ENCODE peak calls at places on chromosome 11, in four cellular contexts. F, J, Z and Q are unnamed samples.

GRCh38 chr11:128544625-128545024 is 42.7 kb downstream of the ETS1 start:
- DNase-seq in F (peak), J (no peak), Z (no peak), Q (no peak)

GRCh38 chr11:64292458-64293254 is 1.6 kb downstream of the KCNK4 start:
- DNase-seq in J (no peak), Z (no peak), F (no peak), Q (no peak)

GRCh38 chr11:12180257-12181205 is 70.1 kb downstream of the MICAL2 start:
- DNase-seq in J (no peak), F (no peak), Z (no peak), Q (no peak)

GRCh38 chr11:1453611-1454386 is 32.8 kb downstream of the MOB2 start:
- DNase-seq in J (peak), F (peak), Z (peak), Q (peak)

GRCh38 chr11:34105957-34106504 is 602 bp downstream of the NAT10 start:
- DNase-seq in F (no peak), J (no peak), Z (no peak), Q (no peak)

GRCh38 chr11:125941241-125941605 is 4.6 kb upstream of the VSIG10L2 start:
- DNase-seq in F (no peak), Z (no peak), J (no peak), Q (no peak)

GRCh38 chr11:62547691-62548281 is 1.2 kb upstream of the AHNAK start:
- DNase-seq in J (peak), F (no peak), Z (no peak), Q (no peak)

GRCh38 chr11:70397336-70397982 is 870 bp upstream of the CTTN start:
- DNase-seq in F (no peak), J (peak), Z (no peak), Q (peak)

GRCh38 chr11:56748597-56748996 is at the start of gene OR9G4:
- DNase-seq in Z (no peak), J (no peak), F (no peak), Q (no peak)

GRCh38 chr11:71463331-71464211 is 10.6 kb downstream of the NADSYN1 start:
- DNase-seq in F (no peak), Z (no peak), J (no peak), Q (no peak)

GRCh38 chr11:105609341-105609781 is 512 bp upstream of the GRIA4 start:
- DNase-seq in F (no peak), Z (no peak), J (peak), Q (peak)

GRCh38 chr11:61917357-61918109 is at the start of gene RAB3IL1:
- DNase-seq in F (no peak), J (peak), Z (peak), Q (no peak)

GRCh38 chr11:8988329-8989234 is 15.2 kb downstream of the NRIP3 start:
- DNase-seq in J (no peak), F (no peak), Z (no peak), Q (no peak)

GRCh38 chr11:88482871-88483301 is 145.3 kb upstream of the CTSC start:
- DNase-seq in Z (no peak), J (no peak), F (no peak), Q (peak)

GRCh38 chr11:62544521-62545436 is 1.8 kb downstream of the AHNAK start:
- DNase-seq in Z (no peak), F (no peak), J (peak), Q (peak)

GRCh38 chr11:1879941-1880720 is 11.6 kb downstream of the PRR33 start:
- DNase-seq in F (no peak), J (no peak), Z (no peak), Q (no peak)

GRCh38 chr11:113260096-113260425 is 54.3 kb upstream of the TTC12 start:
- DNase-seq in Z (no peak), F (no peak), J (no peak), Q (no peak)

GRCh38 chr11:57288771-57289579 is 35.8 kb downstream of the TNKS1BP1 start:
- DNase-seq in F (peak), Z (no peak), J (peak), Q (no peak)

GRCh38 chr11:36452231-36452630 is 57.8 kb downstream of the TRAF6 start:
- DNase-seq in F (no peak), Z (no peak), J (no peak), Q (no peak)

GRCh38 chr11:117809236-117810055 is 12.4 kb upstream of the DSCAML1 start:
- DNase-seq in F (peak), J (peak), Z (no peak), Q (peak)

GRCh38 chr11:128494418-128495332 is 92.7 kb downstream of the ETS1 start:
- DNase-seq in Z (no peak), J (no peak), F (no peak), Q (peak)

GRCh38 chr11:35364101-35364780 is 55.1 kb downstream of the SLC1A2 start:
- DNase-seq in F (no peak), J (peak), Z (no peak), Q (no peak)

GRCh38 chr11:78450866-78451265 is 33.2 kb upstream of the GAB2 start:
- DNase-seq in F (no peak), Z (no peak), J (no peak), Q (no peak)

GRCh38 chr11:8384199-8384821 is 120.6 kb upstream of the LMO1 start:
- DNase-seq in Z (no peak), F (no peak), J (peak), Q (peak)

GRCh38 chr11:92536895-92537294 is 312.3 kb downstream of the FAT3 start:
- DNase-seq in F (no peak), Z (no peak), J (no peak), Q (no peak)

GRCh38 chr11:67289651-67290479 is 762 bp downstream of the ANKRD13D start:
- DNase-seq in Z (no peak), J (peak), F (no peak), Q (no peak)

GRCh38 chr11:68773521-68774187 is 22.3 kb upstream of the TESMIN start:
- DNase-seq in J (no peak), F (no peak), Z (no peak), Q (no peak)

GRCh38 chr11:68905421-68906360 is 2.0 kb downstream of the IGHMBP2 start:
- DNase-seq in J (no peak), Z (no peak), F (no peak), Q (no peak)

GRCh38 chr11:123437236-123437979 is 7.3 kb downstream of the GRAMD1B start:
- DNase-seq in F (no peak), Z (no peak), J (no peak), Q (no peak)

GRCh38 chr11:95100856-95101507 is 11.3 kb downstream of the ENDOD1 start:
- DNase-seq in Z (no peak), J (no peak), F (no peak), Q (no peak)

GRCh38 chr11:108592591-108593213 is 866 bp downstream of the EXPH5 start:
- DNase-seq in Z (peak), J (peak), F (no peak), Q (peak)

GRCh38 chr11:10694481-10695239 is 1.1 kb upstream of the IRAG1 start:
- DNase-seq in J (no peak), F (no peak), Z (no peak), Q (no peak)

GRCh38 chr11:128146926-128147605 is 440.3 kb downstream of the ETS1 start:
- DNase-seq in F (no peak), Z (no peak), J (no peak), Q (no peak)

GRCh38 chr11:12800032-12800671 is 125.9 kb downstream of the TEAD1 start:
- DNase-seq in Z (no peak), J (no peak), F (peak), Q (no peak)

GRCh38 chr11:73034777-73035176 is 107.3 kb downstream of the FCHSD2 start:
- DNase-seq in Z (no peak), F (no peak), J (no peak), Q (no peak)

GRCh38 chr11:47330002-47330911 is 22.2 kb downstream of the MYBPC3 start:
- DNase-seq in Z (no peak), J (no peak), F (no peak), Q (no peak)

GRCh38 chr11:82988936-82989627 is 82.6 kb downstream of the RAB30 start:
- DNase-seq in Z (no peak), J (no peak), F (peak), Q (no peak)